ENCODE peak calls at places on chromosomes 7 and 10, in nine cellular contexts. One of them, this sample, is unnamed. For H3K4me1, the result is how much of the 10 kb centered on the place peaks cover.

GRCh38 chr10:107163904-107164861 is at the start of gene SORCS1:
- DNase-seq in RWPE2: peak
- DNase-seq in transverse colon: peak
- DNase-seq in Panc1: no peak
- DNase-seq in A549: no peak
- DNase-seq in tibial artery: no peak
- DNase-seq in Peyer's patch: no peak
- DNase-seq in heart right ventricle: no peak
- DNase-seq in hepatocyte: peak
- DNase-seq in this sample: peak

GRCh38 chr7:55574062-55574717 is 1.9 kb upstream of the VOPP1 start:
- DNase-seq in RWPE2: no peak
- DNase-seq in transverse colon: no peak
- DNase-seq in Panc1: no peak
- DNase-seq in A549: no peak
- DNase-seq in tibial artery: no peak
- DNase-seq in Peyer's patch: no peak
- DNase-seq in heart right ventricle: no peak
- DNase-seq in hepatocyte: no peak
- DNase-seq in this sample: peak

GRCh38 chr7:106053109-106053508 is 59.0 kb downstream of the SYPL1 start:
- DNase-seq in RWPE2: no peak
- DNase-seq in transverse colon: no peak
- DNase-seq in Panc1: no peak
- DNase-seq in A549: no peak
- DNase-seq in tibial artery: no peak
- DNase-seq in Peyer's patch: no peak
- DNase-seq in heart right ventricle: no peak
- DNase-seq in hepatocyte: no peak
- DNase-seq in this sample: no peak

GRCh38 chr7:78130443-78131200 is 332.0 kb downstream of the PHTF2 start:
- DNase-seq in RWPE2: no peak
- DNase-seq in transverse colon: no peak
- DNase-seq in Panc1: no peak
- DNase-seq in A549: no peak
- DNase-seq in tibial artery: no peak
- DNase-seq in Peyer's patch: no peak
- DNase-seq in heart right ventricle: no peak
- DNase-seq in hepatocyte: no peak
- DNase-seq in this sample: no peak

GRCh38 chr7:22333680-22334141 is 23.2 kb downstream of the RAPGEF5 start:
- DNase-seq in RWPE2: no peak
- DNase-seq in transverse colon: peak
- DNase-seq in Panc1: no peak
- DNase-seq in A549: no peak
- DNase-seq in tibial artery: no peak
- DNase-seq in Peyer's patch: no peak
- DNase-seq in heart right ventricle: no peak
- DNase-seq in hepatocyte: no peak
- DNase-seq in this sample: no peak

GRCh38 chr7:34835901-34836300 is 177.9 kb downstream of the NPSR1 start:
- DNase-seq in RWPE2: no peak
- DNase-seq in transverse colon: no peak
- DNase-seq in Panc1: no peak
- DNase-seq in A549: no peak
- DNase-seq in tibial artery: no peak
- DNase-seq in Peyer's patch: no peak
- DNase-seq in heart right ventricle: no peak
- DNase-seq in hepatocyte: no peak
- DNase-seq in this sample: no peak

GRCh38 chr10:34940436-34940835 is 125.3 kb upstream of the PARD3 start:
- DNase-seq in RWPE2: no peak
- DNase-seq in transverse colon: no peak
- DNase-seq in Panc1: no peak
- DNase-seq in A549: no peak
- DNase-seq in tibial artery: no peak
- DNase-seq in Peyer's patch: no peak
- DNase-seq in heart right ventricle: no peak
- DNase-seq in hepatocyte: no peak
- DNase-seq in this sample: no peak

GRCh38 chr7:129332354-129333056 is 101.7 kb upstream of the STRIP2 start:
- DNase-seq in RWPE2: no peak
- DNase-seq in transverse colon: no peak
- DNase-seq in Panc1: peak
- DNase-seq in A549: peak
- DNase-seq in tibial artery: no peak
- DNase-seq in Peyer's patch: no peak
- DNase-seq in heart right ventricle: no peak
- DNase-seq in hepatocyte: no peak
- DNase-seq in this sample: peak

GRCh38 chr7:128879939-128880746 is 17.5 kb downstream of the ATP6V1F start:
- DNase-seq in RWPE2: peak
- DNase-seq in transverse colon: peak
- DNase-seq in Panc1: no peak
- DNase-seq in A549: peak
- DNase-seq in tibial artery: peak
- DNase-seq in Peyer's patch: no peak
- DNase-seq in heart right ventricle: peak
- DNase-seq in hepatocyte: peak
- DNase-seq in this sample: peak

GRCh38 chr10:133082685-133083421 is 4.9 kb upstream of the ADGRA1 start:
- DNase-seq in RWPE2: no peak
- DNase-seq in transverse colon: no peak
- DNase-seq in Panc1: no peak
- DNase-seq in A549: no peak
- DNase-seq in tibial artery: no peak
- DNase-seq in Peyer's patch: no peak
- DNase-seq in heart right ventricle: no peak
- DNase-seq in hepatocyte: no peak
- DNase-seq in this sample: no peak

GRCh38 chr7:136359333-136359903 is 382.3 kb upstream of the MTPN start:
- DNase-seq in RWPE2: no peak
- DNase-seq in transverse colon: peak
- DNase-seq in Panc1: no peak
- DNase-seq in A549: no peak
- DNase-seq in tibial artery: no peak
- DNase-seq in Peyer's patch: no peak
- DNase-seq in heart right ventricle: no peak
- DNase-seq in hepatocyte: no peak
- DNase-seq in this sample: no peak

GRCh38 chr7:43784030-43785001 is 25.8 kb downstream of the BLVRA start:
- DNase-seq in RWPE2: no peak
- DNase-seq in transverse colon: no peak
- DNase-seq in Panc1: no peak
- DNase-seq in A549: no peak
- DNase-seq in tibial artery: peak
- DNase-seq in Peyer's patch: no peak
- DNase-seq in heart right ventricle: no peak
- DNase-seq in hepatocyte: no peak
- DNase-seq in this sample: no peak

GRCh38 chr7:85074016-85074415 is 112.8 kb downstream of the SEMA3D start:
- DNase-seq in RWPE2: no peak
- DNase-seq in transverse colon: no peak
- DNase-seq in Panc1: no peak
- DNase-seq in A549: no peak
- DNase-seq in tibial artery: no peak
- DNase-seq in Peyer's patch: no peak
- DNase-seq in heart right ventricle: no peak
- DNase-seq in hepatocyte: no peak
- DNase-seq in this sample: peak

GRCh38 chr7:23811540-23811939 is 101.5 kb downstream of the STK31 start:
- DNase-seq in RWPE2: no peak
- DNase-seq in transverse colon: no peak
- DNase-seq in Panc1: no peak
- DNase-seq in A549: no peak
- DNase-seq in tibial artery: no peak
- DNase-seq in Peyer's patch: no peak
- DNase-seq in heart right ventricle: no peak
- DNase-seq in hepatocyte: no peak
- DNase-seq in this sample: no peak

GRCh38 chr10:5563991-5564536 is 39.3 kb downstream of the CALML3 start:
- DNase-seq in RWPE2: peak
- DNase-seq in transverse colon: peak
- DNase-seq in Panc1: no peak
- DNase-seq in A549: no peak
- DNase-seq in tibial artery: peak
- DNase-seq in Peyer's patch: no peak
- DNase-seq in heart right ventricle: no peak
- DNase-seq in hepatocyte: no peak
- DNase-seq in this sample: peak

GRCh38 chr10:16520900-16521299 is 779 bp downstream of the C1QL3 start:
- DNase-seq in RWPE2: no peak
- DNase-seq in transverse colon: no peak
- DNase-seq in Panc1: no peak
- DNase-seq in A549: no peak
- DNase-seq in tibial artery: no peak
- DNase-seq in Peyer's patch: no peak
- DNase-seq in heart right ventricle: no peak
- DNase-seq in hepatocyte: peak
- DNase-seq in this sample: peak

GRCh38 chr7:19561121-19561805 is 147.6 kb downstream of the POLR1F start:
- DNase-seq in RWPE2: no peak
- DNase-seq in transverse colon: no peak
- DNase-seq in Panc1: no peak
- DNase-seq in A549: no peak
- DNase-seq in tibial artery: no peak
- DNase-seq in Peyer's patch: no peak
- DNase-seq in heart right ventricle: no peak
- DNase-seq in hepatocyte: no peak
- DNase-seq in this sample: peak

DNA sequence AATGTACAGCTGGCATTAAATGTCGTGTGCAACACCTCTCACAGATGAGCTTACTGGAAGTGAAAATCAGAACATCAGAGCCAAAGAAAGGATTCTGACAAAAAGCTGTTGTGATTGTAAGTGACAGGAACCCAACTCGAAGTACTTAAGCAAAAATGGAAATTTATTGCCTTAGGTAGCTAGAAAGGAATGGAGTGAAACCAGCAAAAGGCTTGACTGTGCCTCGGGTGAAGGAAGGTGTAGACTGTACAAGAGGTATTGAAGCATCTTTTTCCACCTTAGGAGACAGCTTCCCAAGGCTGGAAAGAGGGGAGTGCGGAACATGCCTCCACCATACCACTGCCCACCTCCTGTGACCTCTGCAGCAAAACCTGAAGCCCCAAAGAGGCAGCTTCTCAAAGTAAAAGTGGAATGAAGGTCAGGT is 27.3 kb upstream of the ITGB1 start:
- DNase-seq in RWPE2: no peak
- DNase-seq in transverse colon: no peak
- DNase-seq in Panc1: no peak
- DNase-seq in A549: no peak
- DNase-seq in tibial artery: no peak
- DNase-seq in Peyer's patch: no peak
- DNase-seq in heart right ventricle: no peak
- DNase-seq in hepatocyte: no peak
- DNase-seq in this sample: peak
- H3K4me1 ChIP-seq in RWPE2: under half
- H3K4me1 ChIP-seq in transverse colon: under half
- H3K4me1 ChIP-seq in Panc1: half or more
- H3K4me1 ChIP-seq in A549: half or more
- H3K4me1 ChIP-seq in tibial artery: under half
- H3K4me1 ChIP-seq in Peyer's patch: under half
- H3K4me1 ChIP-seq in heart right ventricle: under half
- H3K4me1 ChIP-seq in hepatocyte: under half
- H3K4me1 ChIP-seq in this sample: half or more

DNA sequence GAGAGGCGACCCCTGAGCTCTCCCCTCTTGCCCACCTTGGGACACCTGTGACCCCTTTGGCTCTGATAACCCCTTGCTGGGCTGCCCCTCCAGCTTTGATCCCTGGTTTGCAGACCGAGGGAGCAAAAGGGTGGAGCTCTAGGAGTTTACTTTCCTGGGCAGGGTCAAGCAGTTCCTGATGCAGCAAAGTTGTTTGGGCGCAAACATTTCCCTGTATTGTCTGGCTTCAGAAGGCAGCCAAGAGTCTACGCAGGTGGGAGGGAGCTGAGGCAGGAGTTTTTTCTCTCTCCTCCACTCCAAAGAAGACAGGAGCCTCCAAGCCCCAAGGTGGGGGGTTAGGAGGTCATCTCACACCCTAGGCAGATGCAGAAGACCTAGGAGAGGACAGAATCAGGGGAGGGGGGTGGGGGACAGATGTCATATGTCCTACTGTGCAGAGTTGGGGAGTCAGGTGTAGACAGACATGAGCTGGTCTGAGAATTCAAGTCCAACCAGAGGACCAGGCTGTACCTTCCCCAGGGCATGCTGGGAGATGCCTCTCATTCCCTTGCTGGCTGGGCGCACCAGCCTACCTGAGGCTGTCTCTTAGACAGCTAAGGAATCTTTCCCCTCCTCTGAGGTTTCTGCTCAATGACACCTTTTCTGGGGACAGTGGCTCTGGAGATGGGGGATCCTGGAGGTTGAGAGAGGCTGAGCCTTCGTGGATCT is 20.5 kb downstream of the TMEM270 start:
- DNase-seq in RWPE2: no peak
- DNase-seq in transverse colon: peak
- DNase-seq in Panc1: no peak
- DNase-seq in A549: no peak
- DNase-seq in tibial artery: no peak
- DNase-seq in Peyer's patch: no peak
- DNase-seq in heart right ventricle: no peak
- DNase-seq in hepatocyte: no peak
- DNase-seq in this sample: no peak
- H3K4me1 ChIP-seq in RWPE2: under half
- H3K4me1 ChIP-seq in transverse colon: under half
- H3K4me1 ChIP-seq in Panc1: under half
- H3K4me1 ChIP-seq in A549: under half
- H3K4me1 ChIP-seq in tibial artery: under half
- H3K4me1 ChIP-seq in Peyer's patch: under half
- H3K4me1 ChIP-seq in heart right ventricle: half or more
- H3K4me1 ChIP-seq in hepatocyte: under half
- H3K4me1 ChIP-seq in this sample: under half

DNA sequence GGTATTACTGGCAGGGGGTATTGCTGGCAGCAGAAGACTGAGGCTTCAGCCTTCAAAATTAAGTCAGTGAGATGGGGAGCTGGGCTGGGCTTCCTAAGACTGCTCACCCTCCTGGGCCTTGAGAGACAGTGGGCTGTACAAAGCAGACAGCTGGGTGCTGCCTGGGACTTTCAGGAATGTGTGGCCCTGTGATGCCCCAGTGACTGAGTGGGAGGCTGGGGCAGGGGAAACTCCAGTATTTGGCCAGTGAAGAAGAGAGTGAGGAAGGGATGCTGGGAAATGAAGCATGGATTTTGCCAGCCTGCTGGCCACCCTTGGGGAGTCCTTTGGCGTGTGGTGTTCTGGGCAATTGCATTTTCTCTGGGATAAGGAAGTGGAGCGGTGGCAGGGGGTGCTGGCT is 442 bp downstream of the ANKRD2 start:
- DNase-seq in RWPE2: no peak
- DNase-seq in transverse colon: no peak
- DNase-seq in Panc1: no peak
- DNase-seq in A549: no peak
- DNase-seq in tibial artery: no peak
- DNase-seq in Peyer's patch: no peak
- DNase-seq in heart right ventricle: no peak
- DNase-seq in hepatocyte: no peak
- DNase-seq in this sample: no peak
- H3K4me1 ChIP-seq in RWPE2: under half
- H3K4me1 ChIP-seq in transverse colon: under half
- H3K4me1 ChIP-seq in Panc1: half or more
- H3K4me1 ChIP-seq in A549: half or more
- H3K4me1 ChIP-seq in tibial artery: under half
- H3K4me1 ChIP-seq in Peyer's patch: under half
- H3K4me1 ChIP-seq in heart right ventricle: under half
- H3K4me1 ChIP-seq in hepatocyte: under half
- H3K4me1 ChIP-seq in this sample: under half

GRCh38 chr10:102602272-102603045 is 41.8 kb upstream of the TRIM8 start:
- DNase-seq in RWPE2: no peak
- DNase-seq in transverse colon: no peak
- DNase-seq in Panc1: no peak
- DNase-seq in A549: no peak
- DNase-seq in tibial artery: no peak
- DNase-seq in Peyer's patch: no peak
- DNase-seq in heart right ventricle: no peak
- DNase-seq in hepatocyte: peak
- DNase-seq in this sample: peak
- H3K4me1 ChIP-seq in RWPE2: under half
- H3K4me1 ChIP-seq in transverse colon: under half
- H3K4me1 ChIP-seq in Panc1: under half
- H3K4me1 ChIP-seq in A549: under half
- H3K4me1 ChIP-seq in tibial artery: under half
- H3K4me1 ChIP-seq in Peyer's patch: under half
- H3K4me1 ChIP-seq in heart right ventricle: half or more
- H3K4me1 ChIP-seq in hepatocyte: under half
- H3K4me1 ChIP-seq in this sample: half or more